ENCODE peak calls at places on chromosomes 7 and 10, in seven cellular contexts. H is endothelial cell of umbilical vein, P is GM23338, N is stomach, Y is GM12891, S is HepG2, W is upper lobe of left lung. D is an unnamed sample.

GRCh38 chr7:140390466-140391190 is 7.7 kb downstream of the SLC37A3 start:
- DNase-seq in H (no peak), P (peak; percentile 15), N (no peak), Y (no peak), S (no peak), W (no peak), D (no peak)

GRCh38 chr7:151404216-151405011 is 5.4 kb downstream of the WDR86 start:
- DNase-seq in H (no peak), P (no peak), N (no peak), Y (peak; percentile 13), S (no peak), W (peak; percentile 73), D (no peak)

GRCh38 chr7:139108256-139109187 is 998 bp downstream of the ZC3HAV1 start:
- DNase-seq in H (peak; percentile 40), P (peak; percentile 54), N (peak; percentile 38), Y (no peak), S (no peak), W (peak; percentile 86), D (peak; percentile 26)

GRCh38 chr7:116588225-116588624 is 63.4 kb downstream of the CAV1 start:
- DNase-seq in H (peak; percentile 81), P (peak; percentile 17), N (no peak), Y (no peak), S (no peak), W (no peak), D (no peak)

GRCh38 chr7:148941598-148942280 is 57.6 kb upstream of the EZH2 start:
- DNase-seq in H (peak; percentile 72), P (peak; percentile 84), N (peak; percentile 67), Y (no peak), S (peak; percentile 84), W (no peak), D (peak; percentile 40)

GRCh38 chr10:119503821-119504220 is 38.7 kb downstream of the RGS10 start:
- DNase-seq in H (no peak), P (no peak), N (no peak), Y (no peak), S (no peak), W (no peak), D (no peak)

GRCh38 chr10:59033622-59034021 is 142.8 kb upstream of the PHYHIPL start:
- DNase-seq in H (no peak), P (no peak), N (no peak), Y (no peak), S (no peak), W (no peak), D (no peak)

GRCh38 chr10:14665304-14665703 is 109.4 kb downstream of the FAM107B start:
- DNase-seq in H (no peak), P (no peak), N (no peak), Y (no peak), S (no peak), W (no peak), D (peak; percentile 29)

GRCh38 chr10:96835826-96836365 is 3.8 kb downstream of the LCOR start:
- DNase-seq in H (peak; percentile 7), P (no peak), N (no peak), Y (no peak), S (no peak), W (no peak), D (no peak)

DNA sequence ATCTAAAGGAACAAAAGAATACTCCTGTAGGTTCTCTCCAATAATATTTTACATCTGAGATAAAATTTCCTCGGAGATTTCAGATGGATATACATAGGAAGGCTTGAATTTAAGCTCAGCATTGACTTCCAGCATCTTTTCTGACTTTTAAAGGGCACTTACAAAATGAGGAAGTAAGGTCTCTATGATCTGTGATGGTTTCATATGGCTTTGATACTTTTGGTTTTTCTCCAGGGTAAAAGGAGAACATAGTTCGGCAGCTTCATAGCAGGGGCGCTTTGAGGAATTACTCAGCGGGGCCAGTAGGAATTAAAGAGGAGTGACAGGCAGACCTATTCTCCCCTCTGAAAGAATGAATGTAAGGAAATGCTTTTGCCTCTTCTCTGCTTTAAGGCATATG is 79.9 kb upstream of the PCDH15 start:
- DNase-seq in H (no peak), P (peak; percentile 17), N (no peak), Y (no peak), S (no peak), W (no peak), D (no peak)
- TF ChIP-seq POLR2AphosphoS5 in H (no peak), P (no peak), N (no peak), Y (no peak), S (no peak), W (no peak), D (no peak)

GRCh38 chr7:42232275-42232674 is 4.7 kb downstream of the GLI3 start:
- DNase-seq in H (no peak), P (peak; percentile 25), N (no peak), Y (no peak), S (no peak), W (no peak), D (no peak)

GRCh38 chr7:42231043-42231442 is 6.0 kb downstream of the GLI3 start:
- DNase-seq in H (no peak), P (no peak), N (no peak), Y (no peak), S (no peak), W (no peak), D (no peak)

GRCh38 chr7:42233939-42234338 is 3.1 kb downstream of the GLI3 start:
- DNase-seq in H (no peak), P (no peak), N (no peak), Y (no peak), S (no peak), W (no peak), D (no peak)

GRCh38 chr7:42234736-42235135 is 2.3 kb downstream of the GLI3 start:
- DNase-seq in H (no peak), P (no peak), N (no peak), Y (no peak), S (no peak), W (no peak), D (no peak)

GRCh38 chr7:42233166-42233565 is 3.8 kb downstream of the GLI3 start:
- DNase-seq in H (no peak), P (no peak), N (no peak), Y (no peak), S (no peak), W (no peak), D (no peak)
- TF ChIP-seq POLR2AphosphoS5 in H (no peak), P (no peak), N (no peak), Y (no peak), S (no peak), W (no peak), D (no peak)

GRCh38 chr10:3772349-3773222 is 12.4 kb downstream of the KLF6 start:
- DNase-seq in H (peak; percentile 32), P (no peak), N (no peak), Y (no peak), S (no peak), W (no peak), D (no peak)
- TF ChIP-seq POLR2AphosphoS5 in H (no peak), P (no peak), N (no peak), Y (no peak), S (no peak), W (peak; percentile 48), D (no peak)

DNA sequence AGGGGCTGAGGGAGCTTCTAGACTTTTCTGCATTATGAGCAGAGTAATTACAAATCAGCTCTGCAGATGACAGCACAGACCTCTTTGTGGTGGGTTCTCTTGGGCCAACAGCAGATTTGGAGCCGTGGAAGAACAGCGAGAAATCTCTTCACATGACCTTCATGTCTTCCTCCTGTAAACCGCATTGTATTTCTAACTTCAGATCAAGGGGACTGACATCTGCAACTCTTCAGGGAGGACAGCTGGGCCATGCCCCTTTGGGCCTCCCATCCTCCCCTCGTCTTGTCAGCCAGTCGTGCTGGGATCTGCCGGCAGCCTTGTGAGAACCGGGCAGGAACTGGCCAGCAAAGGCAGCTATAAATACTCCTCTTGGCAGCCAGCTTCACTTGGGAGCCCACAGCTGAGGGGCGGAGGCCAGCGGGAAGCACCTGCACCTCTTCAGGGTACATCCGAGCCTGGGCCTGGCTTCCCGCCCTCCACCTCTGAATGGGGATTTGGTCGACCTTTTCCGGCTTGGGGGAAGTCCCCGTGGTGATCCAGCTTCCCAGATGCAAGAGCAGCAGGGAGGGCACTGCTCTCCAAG is 54.8 kb downstream of the STEAP1B start:
- DNase-seq in H (peak; percentile 99), P (peak; percentile 36), N (peak; percentile 44), Y (no peak), S (no peak), W (peak; percentile 77), D (peak; percentile 68)
- TF ChIP-seq POLR2AphosphoS5 in H (peak; percentile 96), P (no peak), N (peak; percentile 23), Y (no peak), S (no peak), W (peak; percentile 96), D (peak; percentile 52)

DNA sequence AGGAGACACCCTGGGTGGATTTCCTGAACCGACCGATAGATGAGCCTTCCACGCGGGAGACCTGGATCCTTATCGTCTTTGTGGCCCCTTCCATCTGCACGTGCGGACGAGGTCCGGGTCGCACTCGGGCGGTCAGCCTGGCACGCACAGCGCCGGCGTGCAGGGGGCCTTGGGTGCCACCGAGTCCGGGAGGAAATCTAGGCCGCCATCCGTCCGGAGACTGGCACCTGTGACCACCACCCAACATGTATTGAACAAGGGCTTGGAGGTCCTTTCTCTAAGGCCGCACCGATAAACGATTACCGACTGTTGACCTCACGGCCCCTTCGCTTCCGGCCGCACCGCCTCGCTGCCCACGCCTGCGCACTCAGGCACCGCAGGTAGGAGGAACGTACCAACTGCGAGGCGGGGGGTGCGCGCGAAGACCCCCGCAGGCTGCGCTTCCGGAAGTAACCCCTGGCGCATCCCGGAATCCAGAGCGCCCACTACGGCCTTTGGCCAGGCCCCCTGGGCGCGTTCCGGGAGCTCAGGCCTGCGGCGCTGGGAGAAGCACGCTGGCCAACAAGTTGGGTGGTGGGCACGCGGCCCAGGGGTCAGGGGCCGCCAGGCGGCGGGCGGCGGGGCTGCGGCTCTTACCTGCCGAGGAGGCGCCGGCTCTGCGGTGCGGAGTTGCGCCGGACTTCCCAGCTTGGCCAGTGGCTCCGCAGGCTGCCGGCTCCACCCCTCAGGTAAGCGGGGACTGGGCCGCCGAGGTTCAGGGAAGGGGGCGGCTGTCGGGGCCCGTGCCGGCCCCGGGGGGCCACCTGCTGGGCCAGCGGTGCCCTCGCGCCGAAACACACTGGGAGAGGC is at the start of the genes ACTR3C and LRRC61:
- DNase-seq in H (no peak), P (peak; percentile 91), N (peak; percentile 75), Y (peak; percentile 67), S (peak; percentile 74), W (peak; percentile 93), D (peak; percentile 55)
- TF ChIP-seq POLR2AphosphoS5 in H (no peak), P (peak; percentile 74), N (no peak), Y (peak; percentile 91), S (peak; percentile 95), W (no peak), D (peak; percentile 72)

GRCh38 chr7:129169705-129170319 is 18.6 kb upstream of the SMO start:
- DNase-seq in H (no peak), P (peak; percentile 68), N (no peak), Y (no peak), S (no peak), W (no peak), D (no peak)
- TF ChIP-seq POLR2AphosphoS5 in H (no peak), P (no peak), N (no peak), Y (peak; percentile 72), S (no peak), W (no peak), D (no peak)

DNA sequence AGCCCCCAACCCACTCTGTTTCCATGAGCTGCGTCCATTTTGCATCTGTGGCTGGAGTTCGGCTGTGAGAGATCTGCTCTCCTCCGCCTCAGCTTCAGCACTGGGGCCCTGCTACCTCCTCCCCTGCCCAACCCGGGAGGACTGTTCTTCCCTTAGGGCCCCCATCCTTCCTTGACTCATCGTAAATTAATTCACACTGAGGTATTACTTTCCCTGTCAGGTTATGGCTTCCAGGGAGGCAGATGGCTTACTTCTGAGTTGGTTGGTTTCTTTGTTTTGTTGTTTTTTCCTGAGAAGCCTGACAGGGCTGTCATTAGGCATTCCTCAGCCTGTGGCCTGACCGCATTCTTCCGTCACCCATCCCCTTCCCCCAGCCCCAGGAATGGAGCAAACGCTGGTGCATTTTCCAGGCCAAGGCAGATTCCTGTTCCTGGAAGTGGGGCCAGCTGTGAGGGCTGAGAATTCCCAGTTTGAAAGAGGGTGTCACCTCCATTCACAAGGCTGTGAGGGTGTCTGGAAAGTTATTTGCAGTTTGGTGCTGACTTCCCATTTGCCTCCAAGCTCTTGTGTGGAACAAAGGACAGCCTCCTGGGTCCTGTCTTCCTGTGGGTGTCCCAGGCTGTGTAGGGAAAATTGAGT is 11.6 kb downstream of the CPA5 start:
- DNase-seq in H (no peak), P (peak; percentile 88), N (no peak), Y (no peak), S (peak; percentile 57), W (no peak), D (peak; percentile 26)
- TF ChIP-seq POLR2AphosphoS5 in H (no peak), P (no peak), N (no peak), Y (no peak), S (no peak), W (peak; percentile 39), D (peak; percentile 41)

D was measured in prostate gland.